ENCODE peak calls at places on chromosomes 1 and 21, in five cellular contexts. A, Q, W, T and U are unnamed samples.

GRCh38 chr1:230422221-230422981 is 3.7 kb downstream of the PGBD5 start:
- DNase-seq in A (no peak), Q (no peak), W (no peak), T (no peak), U (no peak)

GRCh38 chr1:211469938-211470529 is 21.9 kb downstream of the RD3 start:
- DNase-seq in A (peak; percentile 57), Q (peak; percentile 47), W (peak; percentile 71), T (peak; percentile 87), U (peak; percentile 70)

GRCh38 chr1:237679687-237680086 is 211.0 kb downstream of the ZP4 start:
- DNase-seq in A (no peak), Q (no peak), W (no peak), T (no peak), U (no peak)

GRCh38 chr1:93976291-93976690 is 67.1 kb upstream of the GCLM start:
- DNase-seq in A (no peak), Q (no peak), W (no peak), T (no peak), U (no peak)

GRCh38 chr1:154423303-154423987 is 18.3 kb downstream of the IL6R start:
- DNase-seq in A (no peak), Q (peak; percentile 78), W (peak; percentile 78), T (no peak), U (peak; percentile 55)

GRCh38 chr1:29193879-29194455 is 12.3 kb upstream of the SRSF4 start:
- DNase-seq in A (no peak), Q (no peak), W (no peak), T (no peak), U (no peak)

GRCh38 chr1:101240041-101240430 is 3.2 kb downstream of the S1PR1 start:
- DNase-seq in A (no peak), Q (no peak), W (no peak), T (no peak), U (no peak)

GRCh38 chr1:67921725-67922489 is 88.6 kb upstream of the GNG12 start:
- DNase-seq in A (no peak), Q (no peak), W (no peak), T (no peak), U (no peak)

GRCh38 chr21:41010981-41011380 is 157.0 kb upstream of the BACE2 start:
- DNase-seq in A (no peak), Q (no peak), W (no peak), T (no peak), U (no peak)

GRCh38 chr1:88917321-88918025 is 26.1 kb upstream of the GTF2B start:
- DNase-seq in A (no peak), Q (no peak), W (no peak), T (no peak), U (no peak)